ENCODE peak calls at places on chromosomes 11 and 22, in nine cellular contexts. One of them, this sample, is unnamed.

GRCh38 chr11:8989411-8989810 is 14.4 kb downstream of the NRIP3 start:
- DNase-seq in coronary artery: no peak
- DNase-seq in fibroblast of lung: peak; percentile 37
- DNase-seq in Peyer's patch: no peak
- DNase-seq in uterus: no peak
- DNase-seq in astrocyte: peak; percentile 52
- DNase-seq in Calu3: no peak
- DNase-seq in tibial nerve: no peak
- DNase-seq in body of pancreas: no peak
- DNase-seq in this sample: no peak

GRCh38 chr11:11987503-11988022 is 20.9 kb downstream of the DKK3 start:
- DNase-seq in coronary artery: no peak
- DNase-seq in fibroblast of lung: peak; percentile 57
- DNase-seq in Peyer's patch: no peak
- DNase-seq in uterus: no peak
- DNase-seq in astrocyte: peak; percentile 85
- DNase-seq in Calu3: peak; percentile 32
- DNase-seq in tibial nerve: no peak
- DNase-seq in body of pancreas: no peak
- DNase-seq in this sample: no peak

GRCh38 chr22:35553341-35553740 is 12.7 kb downstream of the RASD2 start:
- DNase-seq in coronary artery: no peak
- DNase-seq in fibroblast of lung: no peak
- DNase-seq in Peyer's patch: no peak
- DNase-seq in uterus: no peak
- DNase-seq in astrocyte: no peak
- DNase-seq in Calu3: no peak
- DNase-seq in tibial nerve: no peak
- DNase-seq in body of pancreas: no peak
- DNase-seq in this sample: no peak

GRCh38 chr11:125871391-125872137 is 15.9 kb upstream of the HYLS1 start:
- DNase-seq in coronary artery: no peak
- DNase-seq in fibroblast of lung: peak; percentile 34
- DNase-seq in Peyer's patch: no peak
- DNase-seq in uterus: no peak
- DNase-seq in astrocyte: no peak
- DNase-seq in Calu3: peak; percentile 20
- DNase-seq in tibial nerve: no peak
- DNase-seq in body of pancreas: no peak
- DNase-seq in this sample: no peak

GRCh38 chr22:32901925-32902324 is 100.4 kb downstream of the TIMP3 start:
- DNase-seq in coronary artery: no peak
- DNase-seq in fibroblast of lung: no peak
- DNase-seq in Peyer's patch: no peak
- DNase-seq in uterus: no peak
- DNase-seq in astrocyte: no peak
- DNase-seq in Calu3: no peak
- DNase-seq in tibial nerve: no peak
- DNase-seq in body of pancreas: no peak
- DNase-seq in this sample: no peak

GRCh38 chr11:121253951-121254350 is 38.6 kb upstream of the SC5D start:
- DNase-seq in coronary artery: no peak
- DNase-seq in fibroblast of lung: no peak
- DNase-seq in Peyer's patch: no peak
- DNase-seq in uterus: no peak
- DNase-seq in astrocyte: no peak
- DNase-seq in Calu3: no peak
- DNase-seq in tibial nerve: no peak
- DNase-seq in body of pancreas: no peak
- DNase-seq in this sample: no peak

GRCh38 chr11:120229451-120230424 is 10.2 kb upstream of the POU2F3 start:
- DNase-seq in coronary artery: no peak
- DNase-seq in fibroblast of lung: peak; percentile 42
- DNase-seq in Peyer's patch: no peak
- DNase-seq in uterus: no peak
- DNase-seq in astrocyte: no peak
- DNase-seq in Calu3: peak; percentile 36
- DNase-seq in tibial nerve: no peak
- DNase-seq in body of pancreas: no peak
- DNase-seq in this sample: no peak

GRCh38 chr11:119567667-119568582 is 145.0 kb upstream of the THY1 start:
- DNase-seq in coronary artery: no peak
- DNase-seq in fibroblast of lung: peak; percentile 85
- DNase-seq in Peyer's patch: no peak
- DNase-seq in uterus: peak; percentile 38
- DNase-seq in astrocyte: peak; percentile 76
- DNase-seq in Calu3: no peak
- DNase-seq in tibial nerve: no peak
- DNase-seq in body of pancreas: peak; percentile 14
- DNase-seq in this sample: no peak

GRCh38 chr11:122089111-122089510 is 26.9 kb downstream of the BLID start:
- DNase-seq in coronary artery: no peak
- DNase-seq in fibroblast of lung: no peak
- DNase-seq in Peyer's patch: no peak
- DNase-seq in uterus: no peak
- DNase-seq in astrocyte: no peak
- DNase-seq in Calu3: no peak
- DNase-seq in tibial nerve: no peak
- DNase-seq in body of pancreas: no peak
- DNase-seq in this sample: no peak

GRCh38 chr11:128890216-128890542 is 977 bp upstream of the KCNJ5 start:
- DNase-seq in coronary artery: no peak
- DNase-seq in fibroblast of lung: no peak
- DNase-seq in Peyer's patch: no peak
- DNase-seq in uterus: no peak
- DNase-seq in astrocyte: no peak
- DNase-seq in Calu3: no peak
- DNase-seq in tibial nerve: no peak
- DNase-seq in body of pancreas: no peak
- DNase-seq in this sample: no peak

GRCh38 chr11:65298131-65298535 is 16.5 kb upstream of the CDC42EP2 start:
- DNase-seq in coronary artery: peak; percentile 93
- DNase-seq in fibroblast of lung: peak; percentile 97
- DNase-seq in Peyer's patch: no peak
- DNase-seq in uterus: peak; percentile 86
- DNase-seq in astrocyte: no peak
- DNase-seq in Calu3: no peak
- DNase-seq in tibial nerve: peak; percentile 61
- DNase-seq in body of pancreas: peak; percentile 53
- DNase-seq in this sample: peak; percentile 83

GRCh38 chr22:45880732-45881523 is 96.0 kb downstream of the WNT7B start:
- DNase-seq in coronary artery: no peak
- DNase-seq in fibroblast of lung: no peak
- DNase-seq in Peyer's patch: no peak
- DNase-seq in uterus: no peak
- DNase-seq in astrocyte: no peak
- DNase-seq in Calu3: no peak
- DNase-seq in tibial nerve: no peak
- DNase-seq in body of pancreas: peak; percentile 12
- DNase-seq in this sample: peak; percentile 81

GRCh38 chr22:44438056-44438455 is 60.0 kb downstream of the RTL6 start:
- DNase-seq in coronary artery: peak; percentile 60
- DNase-seq in fibroblast of lung: no peak
- DNase-seq in Peyer's patch: no peak
- DNase-seq in uterus: no peak
- DNase-seq in astrocyte: no peak
- DNase-seq in Calu3: no peak
- DNase-seq in tibial nerve: no peak
- DNase-seq in body of pancreas: no peak
- DNase-seq in this sample: no peak

GRCh38 chr11:116452447-116452846 is 320.3 kb downstream of the BUD13 start:
- DNase-seq in coronary artery: no peak
- DNase-seq in fibroblast of lung: no peak
- DNase-seq in Peyer's patch: no peak
- DNase-seq in uterus: no peak
- DNase-seq in astrocyte: no peak
- DNase-seq in Calu3: no peak
- DNase-seq in tibial nerve: no peak
- DNase-seq in body of pancreas: no peak
- DNase-seq in this sample: no peak

GRCh38 chr22:38843201-38843715 is 570 bp downstream of the NPTXR start:
- DNase-seq in coronary artery: no peak
- DNase-seq in fibroblast of lung: peak; percentile 83
- DNase-seq in Peyer's patch: peak; percentile 22
- DNase-seq in uterus: peak; percentile 41
- DNase-seq in astrocyte: peak; percentile 72
- DNase-seq in Calu3: peak; percentile 70
- DNase-seq in tibial nerve: no peak
- DNase-seq in body of pancreas: peak; percentile 65
- DNase-seq in this sample: no peak
- TF ChIP-seq CTCF in coronary artery: no peak
- TF ChIP-seq CTCF in fibroblast of lung: peak; percentile 23
- TF ChIP-seq CTCF in Peyer's patch: peak; percentile 21
- TF ChIP-seq CTCF in uterus: peak; percentile 33
- TF ChIP-seq CTCF in astrocyte: no peak
- TF ChIP-seq CTCF in Calu3: peak; percentile 36
- TF ChIP-seq CTCF in tibial nerve: peak; percentile 64
- TF ChIP-seq CTCF in body of pancreas: no peak
- TF ChIP-seq CTCF in this sample: peak; percentile 71

GRCh38 chr11:34887260-34887659 is 28.9 kb downstream of the APIP start:
- DNase-seq in coronary artery: no peak
- DNase-seq in fibroblast of lung: no peak
- DNase-seq in Peyer's patch: no peak
- DNase-seq in uterus: no peak
- DNase-seq in astrocyte: no peak
- DNase-seq in Calu3: no peak
- DNase-seq in tibial nerve: no peak
- DNase-seq in body of pancreas: no peak
- DNase-seq in this sample: no peak

GRCh38 chr11:34890089-34890488 is 26.1 kb downstream of the APIP start:
- DNase-seq in coronary artery: no peak
- DNase-seq in fibroblast of lung: peak; percentile 58
- DNase-seq in Peyer's patch: no peak
- DNase-seq in uterus: no peak
- DNase-seq in astrocyte: no peak
- DNase-seq in Calu3: no peak
- DNase-seq in tibial nerve: no peak
- DNase-seq in body of pancreas: no peak
- DNase-seq in this sample: no peak

GRCh38 chr11:34886609-34887008 is 29.6 kb downstream of the APIP start:
- DNase-seq in coronary artery: no peak
- DNase-seq in fibroblast of lung: no peak
- DNase-seq in Peyer's patch: no peak
- DNase-seq in uterus: no peak
- DNase-seq in astrocyte: no peak
- DNase-seq in Calu3: no peak
- DNase-seq in tibial nerve: no peak
- DNase-seq in body of pancreas: no peak
- DNase-seq in this sample: no peak

GRCh38 chr11:34890812-34891211 is 25.4 kb downstream of the APIP start:
- DNase-seq in coronary artery: no peak
- DNase-seq in fibroblast of lung: peak; percentile 81
- DNase-seq in Peyer's patch: no peak
- DNase-seq in uterus: no peak
- DNase-seq in astrocyte: peak; percentile 30
- DNase-seq in Calu3: no peak
- DNase-seq in tibial nerve: no peak
- DNase-seq in body of pancreas: no peak
- DNase-seq in this sample: no peak

DNA sequence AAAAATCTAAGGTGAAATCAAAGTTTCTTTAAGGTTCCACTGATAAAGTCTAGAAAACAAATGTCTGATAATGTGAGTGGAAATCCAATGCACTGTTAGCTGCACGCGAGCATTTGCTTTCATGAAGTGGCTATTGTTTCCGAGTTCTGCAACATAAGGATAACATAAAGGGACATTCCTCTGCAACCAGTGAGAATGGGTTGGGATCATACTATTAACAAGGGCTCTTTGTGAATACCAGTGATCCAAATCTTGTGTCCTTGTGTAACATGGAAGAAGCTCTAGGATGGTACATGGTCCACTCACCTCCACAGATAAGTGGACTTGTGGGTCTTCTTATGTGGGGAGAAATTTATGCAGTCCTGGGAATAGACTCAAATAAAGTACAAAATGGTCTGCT is 24.6 kb downstream of the APIP start:
- DNase-seq in coronary artery: no peak
- DNase-seq in fibroblast of lung: no peak
- DNase-seq in Peyer's patch: no peak
- DNase-seq in uterus: no peak
- DNase-seq in astrocyte: no peak
- DNase-seq in Calu3: no peak
- DNase-seq in tibial nerve: no peak
- DNase-seq in body of pancreas: no peak
- DNase-seq in this sample: no peak
- TF ChIP-seq CTCF in coronary artery: no peak
- TF ChIP-seq CTCF in fibroblast of lung: no peak
- TF ChIP-seq CTCF in Peyer's patch: no peak
- TF ChIP-seq CTCF in uterus: no peak
- TF ChIP-seq CTCF in astrocyte: no peak
- TF ChIP-seq CTCF in Calu3: no peak
- TF ChIP-seq CTCF in tibial nerve: no peak
- TF ChIP-seq CTCF in body of pancreas: no peak
- TF ChIP-seq CTCF in this sample: no peak

GRCh38 chr11:67118801-67119576 is at the start of gene KDM2A:
- DNase-seq in coronary artery: peak; percentile 99
- DNase-seq in fibroblast of lung: peak; percentile 99
- DNase-seq in Peyer's patch: peak; percentile 99
- DNase-seq in uterus: peak; percentile 99
- DNase-seq in astrocyte: peak; percentile 95
- DNase-seq in Calu3: peak; percentile 96
- DNase-seq in tibial nerve: peak; percentile 97
- DNase-seq in body of pancreas: peak; percentile 100
- DNase-seq in this sample: peak; percentile 99
- TF ChIP-seq CTCF in coronary artery: peak; percentile 28
- TF ChIP-seq CTCF in fibroblast of lung: no peak
- TF ChIP-seq CTCF in Peyer's patch: peak; percentile 34
- TF ChIP-seq CTCF in uterus: peak; percentile 29
- TF ChIP-seq CTCF in astrocyte: no peak
- TF ChIP-seq CTCF in Calu3: peak; percentile 67
- TF ChIP-seq CTCF in tibial nerve: peak; percentile 27
- TF ChIP-seq CTCF in body of pancreas: peak; percentile 16
- TF ChIP-seq CTCF in this sample: peak; percentile 70

GRCh38 chr11:91261513-91261912 is 963.1 kb upstream of the FAT3 start:
- DNase-seq in coronary artery: no peak
- DNase-seq in fibroblast of lung: no peak
- DNase-seq in Peyer's patch: no peak
- DNase-seq in uterus: no peak
- DNase-seq in astrocyte: no peak
- DNase-seq in Calu3: no peak
- DNase-seq in tibial nerve: no peak
- DNase-seq in body of pancreas: no peak
- DNase-seq in this sample: no peak
- TF ChIP-seq CTCF in coronary artery: no peak
- TF ChIP-seq CTCF in fibroblast of lung: no peak
- TF ChIP-seq CTCF in Peyer's patch: no peak
- TF ChIP-seq CTCF in uterus: no peak
- TF ChIP-seq CTCF in astrocyte: no peak
- TF ChIP-seq CTCF in Calu3: no peak
- TF ChIP-seq CTCF in tibial nerve: no peak
- TF ChIP-seq CTCF in body of pancreas: no peak
- TF ChIP-seq CTCF in this sample: peak; percentile 28

This sample was measured in chondrocyte.